ENCODE peak calls at places on chromosomes 6 and 20, in five cellular contexts. Y is AG04450, J is OCI-LY7, T is H9, N is IMR-90. Q is an unnamed sample. For H3K9me3, the result is how much of the 10 kb centered on the place peaks cover.

GRCh38 chr6:106159531-106159940 is 73.4 kb downstream of the PRDM1 start:
- DNase-seq in T (no peak), N (peak), J (no peak), Y (peak), Q (no peak)

GRCh38 chr20:38659613-38659880 is 57.9 kb downstream of the ARHGAP40 start:
- DNase-seq in J (no peak), N (no peak), Y (no peak), T (no peak), Q (no peak)

GRCh38 chr20:24334830-24335229 is 134.6 kb upstream of the SYNDIG1 start:
- DNase-seq in Y (no peak), T (no peak), N (no peak), J (no peak), Q (no peak)

GRCh38 chr6:133890941-133891813 is 2.3 kb downstream of the TCF21 start:
- DNase-seq in Y (no peak), T (peak), J (no peak), N (peak), Q (no peak)

GRCh38 chr6:148342146-148343027 is at the start of gene SASH1:
- DNase-seq in J (no peak), Y (peak), T (peak), N (peak), Q (peak)

GRCh38 chr20:15336011-15336410 is 998.6 kb upstream of the FLRT3 start:
- DNase-seq in J (no peak), T (no peak), N (no peak), Y (no peak), Q (no peak)

GRCh38 chr20:59004763-59005522 is 2.1 kb downstream of the CTSZ start:
- DNase-seq in Y (no peak), J (peak), N (no peak), T (no peak), Q (peak)

GRCh38 chr6:138007014-138007472 is 100.2 kb downstream of the PERP start:
- DNase-seq in Y (no peak), T (peak), J (peak), N (peak), Q (peak)

GRCh38 chr6:8269856-8270454 is 165.4 kb downstream of the SLC35B3 start:
- DNase-seq in N (no peak), Y (no peak), J (no peak), T (no peak), Q (no peak)

GRCh38 chr20:38449046-38449445 is 13.9 kb upstream of the SNHG17 start:
- DNase-seq in T (no peak), J (no peak), Y (no peak), N (no peak), Q (no peak)

GRCh38 chr6:158290659-158291058 is 21.6 kb upstream of the TULP4 start:
- DNase-seq in Y (no peak), N (no peak), J (peak), T (no peak), Q (no peak)

GRCh38 chr20:45459606-45460005 is 9.9 kb upstream of the WFDC2 start:
- DNase-seq in T (no peak), N (peak), Y (no peak), J (no peak), Q (peak)

GRCh38 chr20:1280421-1281102 is 14.5 kb downstream of the SNPH start:
- DNase-seq in J (no peak), N (peak), Y (no peak), T (peak), Q (no peak)

GRCh38 chr6:52016918-52017748 is 70.3 kb downstream of the PKHD1 start:
- DNase-seq in N (no peak), T (peak), Y (no peak), J (no peak), Q (no peak)

GRCh38 chr6:45441811-45442453 is 64.2 kb upstream of the SUPT3H start:
- DNase-seq in N (peak), T (no peak), Y (no peak), J (no peak), Q (no peak)

GRCh38 chr20:36775196-36775595 is 1.6 kb upstream of the DSN1 start:
- DNase-seq in N (no peak), T (no peak), J (no peak), Y (no peak), Q (no peak)

GRCh38 chr6:13384966-13385365 is 56.6 kb upstream of the TBC1D7 start:
- DNase-seq in Y (no peak), N (no peak), T (no peak), J (no peak), Q (no peak)

GRCh38 chr20:36591854-36592641 is 13.5 kb upstream of the RAB5IF start:
- DNase-seq in N (peak), Y (no peak), T (peak), J (no peak), Q (peak)

GRCh38 chr6:144776031-144776819 is 491.1 kb downstream of the UTRN start:
- DNase-seq in J (no peak), Y (no peak), N (no peak), T (no peak), Q (no peak)

GRCh38 chr6:33551538-33551937 is 28.5 kb downstream of the BAK1 start:
- DNase-seq in N (no peak), T (no peak), J (no peak), Y (no peak), Q (no peak)

GRCh38 chr6:33620584-33621395 is at the start of gene ITPR3:
- DNase-seq in N (peak), T (peak), J (peak), Y (no peak), Q (peak)

GRCh38 chr6:87653074-87653962 is 48.7 kb downstream of the AKIRIN2 start:
- DNase-seq in T (no peak), J (no peak), Y (no peak), N (no peak), Q (no peak)

GRCh38 chr20:62066983-62067433 is 1.3 kb upstream of the TAF4 start:
- DNase-seq in T (peak), N (no peak), J (peak), Y (no peak), Q (peak)

GRCh38 chr20:62066339-62066982 is 780 bp upstream of the TAF4 start:
- DNase-seq in Y (no peak), T (peak), J (peak), N (no peak), Q (peak)

GRCh38 chr20:62069741-62070216 is 4.1 kb upstream of the TAF4 start:
- DNase-seq in N (peak), T (no peak), Y (no peak), J (no peak), Q (no peak)

GRCh38 chr20:62067547-62068260 is 2.0 kb upstream of the TAF4 start:
- DNase-seq in Y (no peak), N (no peak), T (no peak), J (peak), Q (no peak)

GRCh38 chr20:62068997-62069396 is 3.3 kb upstream of the TAF4 start:
- DNase-seq in N (no peak), Y (no peak), T (no peak), J (peak), Q (no peak)
- TF ChIP-seq CTCF in N (no peak), Y (no peak), T (peak), J (no peak), Q (no peak)

GRCh38 chr20:21677261-21677660 is 28.2 kb upstream of the PAX1 start:
- DNase-seq in T (no peak), J (no peak), Y (no peak), N (no peak), Q (no peak)
- H3K9me3 ChIP-seq in T (under half), J (under half), Y (under half), N (under half), Q (under half)

GRCh38 chr6:129710722-129711631 is 1.0 kb upstream of the ARHGAP18 start:
- DNase-seq in Y (no peak), N (no peak), T (no peak), J (no peak), Q (no peak)
- TF ChIP-seq CTCF in Y (no peak), N (no peak), T (no peak), J (no peak), Q (no peak)

DNA sequence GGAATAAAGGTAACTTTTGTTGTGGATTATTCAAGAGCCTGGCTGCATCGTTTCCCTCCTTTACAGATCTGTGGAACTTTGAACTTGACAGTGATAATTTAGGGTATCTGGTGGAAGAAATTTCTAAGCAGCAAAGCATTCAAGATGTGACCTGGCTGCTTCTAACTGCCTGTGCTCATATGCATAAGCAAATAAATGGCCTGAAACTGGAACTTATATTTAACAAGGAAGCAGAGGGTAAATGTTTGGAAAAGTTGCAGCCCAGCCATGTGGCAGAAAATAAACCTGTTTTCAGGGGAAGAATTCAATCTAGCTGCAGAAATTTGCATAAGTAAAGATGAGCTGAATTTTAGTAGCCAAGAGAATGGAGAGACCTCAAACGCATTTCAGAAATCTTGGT is 173.5 kb downstream of the C6orf118 start:
- DNase-seq in T (no peak), J (no peak), N (no peak), Y (no peak), Q (no peak)
- H3K9me3 ChIP-seq in T (under half), J (under half), N (under half), Y (under half), Q (under half)

DNA sequence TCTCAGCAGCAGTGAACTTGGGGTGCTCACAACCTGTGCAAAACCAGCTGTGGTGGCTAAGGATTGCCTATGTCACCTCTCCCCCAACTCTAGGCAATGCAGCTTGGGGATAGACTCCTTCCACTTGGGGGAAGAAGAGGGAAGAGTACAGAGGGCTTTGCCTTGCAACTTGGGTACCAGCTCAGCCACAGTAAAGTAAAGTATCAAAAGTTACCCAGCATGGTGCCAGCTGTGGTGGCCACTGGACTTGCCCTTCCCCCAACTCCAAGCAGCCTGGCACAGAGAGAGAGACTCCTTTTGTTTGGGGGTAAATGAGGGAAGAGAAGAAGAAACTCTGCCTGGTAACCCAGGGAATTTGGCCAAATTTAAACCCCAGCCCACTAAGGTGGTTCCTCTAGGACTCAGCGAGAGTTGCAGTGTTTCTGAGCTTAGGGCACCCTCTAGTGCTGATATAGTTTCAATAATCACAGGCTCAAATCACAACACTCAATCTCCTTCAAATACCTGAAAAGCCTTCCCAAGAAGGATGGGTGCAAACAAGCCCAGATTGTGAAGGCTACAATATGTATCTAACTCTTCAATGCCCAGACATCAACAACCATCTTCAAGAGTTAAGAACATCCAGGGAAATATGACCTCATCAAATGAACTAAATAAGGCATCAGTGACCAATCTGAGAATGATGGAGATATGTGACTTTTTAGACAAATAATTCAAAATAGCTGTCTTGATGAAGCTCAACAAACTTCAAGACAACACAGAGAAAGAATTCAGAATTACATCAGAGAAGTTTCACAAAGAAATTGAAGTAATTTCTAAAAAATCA is 7.6 kb upstream of the DEFB129 start:
- DNase-seq in T (peak), J (peak), N (peak), Y (no peak), Q (peak)
- TF ChIP-seq CTCF in T (peak), J (peak), N (peak), Y (peak), Q (peak)

DNA sequence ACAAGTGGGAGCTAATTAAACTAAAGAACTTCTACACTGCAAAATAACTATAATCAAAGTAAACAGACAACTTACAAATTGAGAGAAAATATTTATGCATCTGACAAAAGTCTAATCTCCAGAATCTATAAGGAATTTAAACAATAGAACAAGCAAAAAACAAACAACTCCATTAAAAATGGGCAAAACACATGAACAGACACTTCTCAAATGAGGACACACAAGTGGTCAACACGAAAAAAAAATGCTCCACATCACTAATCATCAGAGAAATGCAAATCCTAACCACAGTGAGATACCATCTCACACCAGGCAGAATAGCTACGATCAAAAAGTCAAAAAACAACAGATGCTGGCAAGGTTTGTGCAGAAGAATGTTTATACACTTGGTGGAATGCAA is 36.2 kb downstream of the STMND1 start:
- DNase-seq in N (no peak), T (no peak), J (no peak), Y (no peak), Q (no peak)
- H3K9me3 ChIP-seq in N (under half), T (under half), J (under half), Y (under half), Q (under half)

DNA sequence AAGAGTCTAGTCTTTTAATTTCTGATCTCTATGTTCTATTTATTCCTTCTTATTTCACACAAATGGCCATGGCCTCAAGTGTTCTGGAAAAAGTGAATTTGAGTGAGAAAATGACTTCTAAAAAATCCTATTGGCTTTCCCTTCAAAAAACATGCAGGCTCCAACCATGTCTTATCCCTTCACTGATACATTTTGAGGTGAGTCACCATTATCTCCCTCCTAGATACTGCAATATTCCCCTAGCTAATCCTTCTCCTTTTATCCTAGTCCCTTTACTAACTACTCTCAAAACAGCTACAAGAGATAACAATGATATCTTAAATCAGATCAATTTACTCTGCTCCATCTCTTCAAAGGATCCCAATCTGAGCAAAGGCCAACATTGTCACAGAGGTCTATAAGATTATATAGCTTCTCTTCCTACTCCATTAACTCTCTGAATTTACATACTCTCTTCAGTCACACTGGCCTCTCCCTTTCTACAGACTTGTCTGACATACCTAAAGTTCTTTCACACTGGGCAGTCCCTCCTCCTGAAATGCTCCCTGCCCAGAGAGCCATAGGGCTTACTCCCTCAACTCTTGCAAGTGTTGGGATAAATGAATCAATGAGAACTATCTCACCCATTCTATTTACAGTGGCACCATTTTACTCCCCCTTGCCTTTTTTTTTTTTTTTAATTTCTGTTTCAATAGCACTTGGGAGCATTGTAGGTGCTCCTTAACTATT is 129.2 kb downstream of the TENT5A start:
- DNase-seq in Y (no peak), N (peak), J (no peak), T (no peak), Q (peak)
- TF ChIP-seq CTCF in Y (no peak), N (no peak), J (no peak), T (no peak), Q (no peak)

DNA sequence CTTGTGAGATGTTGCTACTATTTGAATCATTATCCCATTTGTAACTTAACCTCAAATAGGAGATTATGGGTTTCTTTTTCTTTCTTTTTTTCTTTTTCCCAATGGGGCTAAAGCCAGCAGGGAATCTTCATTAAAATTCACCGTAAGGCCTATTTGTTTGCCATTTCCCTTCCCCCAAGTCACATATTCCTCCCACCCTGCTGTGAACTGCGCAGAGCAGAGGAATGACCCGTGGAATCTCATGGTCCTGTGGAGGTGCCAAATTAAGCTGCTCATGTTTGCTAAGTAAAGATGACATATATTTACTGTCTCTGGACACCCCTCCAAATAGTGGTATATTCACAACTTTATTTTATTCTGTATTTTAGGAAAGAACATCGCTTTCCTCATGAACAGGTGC is 699.3 kb downstream of the RNF144B start:
- DNase-seq in J (no peak), Y (no peak), N (no peak), T (no peak), Q (no peak)
- H3K9me3 ChIP-seq in J (under half), Y (under half), N (under half), T (under half), Q (under half)

DNA sequence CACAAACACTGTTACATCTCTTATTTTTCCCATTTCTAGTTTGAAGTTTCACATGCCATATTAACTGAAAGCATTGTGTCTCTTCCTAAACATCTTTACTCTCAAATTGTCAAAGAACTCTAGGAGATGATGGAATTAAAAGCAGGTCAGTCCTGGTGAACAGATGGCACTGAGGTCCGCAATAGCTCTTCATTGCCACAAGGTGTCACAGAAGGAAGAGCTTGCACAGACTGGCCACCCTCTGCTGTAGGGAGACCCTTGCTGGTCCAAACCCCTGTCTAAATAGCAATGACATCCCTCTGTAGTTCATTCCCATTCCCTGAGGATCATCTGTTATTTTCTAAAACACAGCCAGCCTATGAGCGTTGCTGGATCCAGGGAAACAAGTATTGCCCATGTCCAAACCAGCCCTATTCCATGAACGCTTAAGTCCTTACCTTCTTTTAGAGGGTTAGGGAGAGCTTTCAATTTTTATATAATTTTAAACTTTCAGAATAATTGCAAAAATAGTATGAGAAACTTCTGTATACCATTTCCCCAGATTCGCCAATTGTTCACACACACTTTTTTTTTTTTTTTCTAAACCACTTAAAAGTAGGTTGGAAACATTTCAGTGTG is 10.1 kb upstream of the HDAC2 start:
- DNase-seq in Y (no peak), N (peak), J (peak), T (peak), Q (peak)
- TF ChIP-seq CTCF in Y (peak), N (peak), J (peak), T (peak), Q (peak)

DNA sequence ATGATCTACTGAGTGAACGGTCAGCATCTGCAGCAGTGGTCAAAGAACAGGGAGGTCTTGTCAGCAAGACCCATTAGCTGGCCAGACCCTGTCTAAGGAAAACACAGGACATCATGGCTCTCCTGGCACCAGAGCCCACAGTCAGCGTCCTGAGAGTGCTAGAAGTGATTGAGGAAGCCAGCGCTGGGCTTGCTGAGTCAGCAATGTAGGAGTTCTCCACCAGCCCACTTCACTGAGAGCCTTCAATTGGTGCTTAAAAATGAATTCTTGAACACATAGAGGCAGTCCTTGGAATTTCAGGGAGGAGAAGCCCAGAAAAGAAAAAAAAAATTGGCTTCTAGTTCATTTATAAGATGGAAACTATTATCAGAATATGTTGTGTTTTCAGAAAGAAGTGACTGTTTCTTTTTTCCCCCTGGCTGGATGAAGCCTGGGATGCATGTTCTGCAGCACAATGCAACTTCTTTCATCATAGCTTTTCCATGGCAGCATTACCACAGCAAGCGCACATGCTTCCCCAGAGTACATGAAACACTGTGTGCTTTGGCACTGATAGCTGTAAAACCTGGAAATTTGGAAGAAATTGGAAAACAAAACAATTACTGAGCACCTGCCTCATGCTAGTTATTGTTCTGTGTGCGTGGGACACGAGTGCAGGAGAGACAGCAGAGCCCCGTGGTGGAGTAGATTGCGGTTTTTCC is 899.9 kb downstream of the C6orf118 start:
- DNase-seq in Y (no peak), N (no peak), T (no peak), J (no peak), Q (no peak)
- H3K9me3 ChIP-seq in Y (under half), N (under half), T (under half), J (under half), Q (under half)

Q was measured in Caco-2.